ENCODE peak calls at places on chromosomes 12 and 14, in ten cellular contexts. I is EL; Q is posterior vena cava; E is activated CD4-positive, alpha-beta T cell treated with anti-CD3 and anti-CD28 coated beads for 36 hours; O is effector memory CD4-positive, alpha-beta T cell; S is stimulated activated CD8-positive, alpha-beta memory T cell treated with anti-CD3 and anti-CD28 coated beads, Interleukin-7, amount 100 ng/mL, for 1 hour; B is neuronal stem cell; J is GM23248; Z is ovary; M is tibial artery. A is an unnamed sample.

GRCh38 chr14:40204441-40205175 is 772.4 kb upstream of the FBXO33 start:
- DNase-seq in E (no peak), S (no peak), Q (no peak), I (no peak), M (no peak), B (no peak), O (no peak), Z (no peak), J (no peak), A (no peak)

GRCh38 chr12:100404769-100405407 is 48.0 kb downstream of the SLC17A8 start:
- DNase-seq in Z (no peak), S (no peak), J (peak), E (peak), O (peak), B (peak), Q (no peak), M (no peak), I (peak), A (peak)

GRCh38 chr14:77248666-77249065 is 22.3 kb downstream of the NGB start:
- DNase-seq in I (peak), Z (no peak), J (no peak), B (no peak), S (no peak), M (no peak), E (no peak), O (no peak), Q (no peak), A (no peak)

GRCh38 chr14:78075610-78076277 is 94.4 kb upstream of the NRXN3 start:
- DNase-seq in S (no peak), I (no peak), O (no peak), J (no peak), M (no peak), B (no peak), Z (no peak), Q (no peak), E (no peak), A (no peak)

GRCh38 chr12:114649585-114649984 is 34.4 kb downstream of the TBX3 start:
- DNase-seq in S (no peak), E (no peak), Q (no peak), J (no peak), B (no peak), M (no peak), Z (no peak), I (no peak), O (no peak), A (no peak)

GRCh38 chr12:121996050-121996944 is 25.4 kb upstream of the BCL7A start:
- DNase-seq in Z (no peak), E (no peak), I (no peak), Q (peak), S (no peak), J (no peak), M (no peak), B (no peak), O (no peak), A (peak)

GRCh38 chr14:69079188-69079742 is 73.7 kb downstream of the DCAF5 start:
- DNase-seq in E (no peak), Q (no peak), O (no peak), B (no peak), S (no peak), Z (no peak), I (peak), M (no peak), J (peak), A (peak)

GRCh38 chr14:55851301-55851700 is 266.9 kb upstream of the PELI2 start:
- DNase-seq in O (no peak), J (peak), S (no peak), M (no peak), Z (no peak), I (no peak), E (no peak), Q (no peak), B (no peak), A (peak)

GRCh38 chr12:107385518-107385917 is 292.2 kb upstream of the CRY1 start:
- DNase-seq in E (no peak), Q (no peak), M (no peak), S (no peak), O (no peak), Z (no peak), B (no peak), I (peak), J (peak), A (no peak)

GRCh38 chr14:70152704-70153103 is 36.0 kb downstream of the SLC8A3 start:
- DNase-seq in J (no peak), Q (no peak), M (no peak), I (no peak), B (no peak), S (no peak), O (no peak), Z (no peak), E (no peak), A (no peak)

GRCh38 chr12:116528067-116528466 is 31.1 kb upstream of the MAP1LC3B2 start:
- DNase-seq in Q (no peak), S (no peak), O (no peak), Z (no peak), M (no peak), B (no peak), I (peak), E (no peak), J (peak), A (peak)

GRCh38 chr12:66132408-66132807 is 1.9 kb upstream of the LLPH start:
- DNase-seq in M (no peak), B (no peak), Q (no peak), S (no peak), I (peak), Z (no peak), J (peak), O (no peak), E (no peak), A (peak)

GRCh38 chr14:94989946-94990345 is 167.4 kb downstream of the DICER1 start:
- DNase-seq in S (no peak), Z (no peak), J (no peak), O (no peak), B (no peak), M (no peak), E (no peak), I (no peak), Q (no peak), A (no peak)

GRCh38 chr12:47751561-47751960 is 7.1 kb downstream of the RAPGEF3 start:
- DNase-seq in E (no peak), J (no peak), B (no peak), M (no peak), Z (no peak), Q (no peak), S (no peak), I (no peak), O (no peak), A (no peak)

GRCh38 chr14:81211844-81212243 is 8.9 kb downstream of the GTF2A1 start:
- DNase-seq in I (peak), Q (no peak), S (no peak), E (peak), Z (no peak), J (peak), O (peak), M (no peak), B (no peak), A (no peak)

GRCh38 chr12:19483727-19484126 is 44.4 kb downstream of the AEBP2 start:
- DNase-seq in O (no peak), J (no peak), E (no peak), Z (no peak), S (no peak), M (no peak), I (no peak), Q (no peak), B (no peak), A (no peak)

GRCh38 chr14:53470351-53471043 is 317.4 kb upstream of the DDHD1 start:
- DNase-seq in Q (no peak), E (no peak), O (no peak), M (no peak), I (peak), B (no peak), J (peak), S (no peak), Z (no peak), A (peak)